ENCODE peak calls at places on chromosomes 12 and 14, in eight cellular contexts. D, I, R, Q, O, U, T and B are unnamed samples. For H3K36me3, the result is how much of the 10 kb centered on the place peaks cover.

GRCh38 chr14:23154876-23155587 is 28.4 kb downstream of the SLC7A8 start:
- DNase-seq in D (no peak), I (peak), R (peak), Q (peak), O (peak), U (no peak), T (peak), B (peak)

GRCh38 chr12:44848771-44849085 is 27.4 kb downstream of the NELL2 start:
- DNase-seq in D (no peak), I (no peak), R (no peak), Q (no peak), O (no peak), U (no peak), T (no peak), B (no peak)

GRCh38 chr14:102280376-102280962 is 24.5 kb downstream of the MOK start:
- DNase-seq in D (no peak), I (no peak), R (no peak), Q (no peak), O (no peak), U (no peak), T (no peak), B (no peak)

GRCh38 chr14:76412501-76412900 is 36.6 kb downstream of the ESRRB start:
- DNase-seq in D (no peak), I (no peak), R (no peak), Q (no peak), O (no peak), U (no peak), T (no peak), B (no peak)

GRCh38 chr14:79278798-79279644 is 932.3 kb downstream of the DIO2 start:
- DNase-seq in D (peak), I (no peak), R (peak), Q (peak), O (peak), U (peak), T (peak), B (no peak)

GRCh38 chr14:53409974-53410373 is 256.9 kb upstream of the DDHD1 start:
- DNase-seq in D (no peak), I (no peak), R (no peak), Q (no peak), O (no peak), U (no peak), T (no peak), B (no peak)

GRCh38 chr14:51520087-51520486 is 131.6 kb upstream of the FRMD6 start:
- DNase-seq in D (no peak), I (no peak), R (no peak), Q (no peak), O (no peak), U (no peak), T (no peak), B (no peak)

GRCh38 chr14:75980856-75981255 is 939 bp downstream of the TGFB3 start:
- DNase-seq in D (peak), I (no peak), R (peak), Q (no peak), O (peak), U (no peak), T (no peak), B (no peak)

GRCh38 chr14:64541261-64541970 is 875 bp downstream of the HSPA2 start:
- DNase-seq in D (no peak), I (peak), R (no peak), Q (peak), O (no peak), U (peak), T (peak), B (no peak)

GRCh38 chr14:52923902-52924575 is 26.8 kb downstream of the FERMT2 start:
- DNase-seq in D (no peak), I (no peak), R (no peak), Q (no peak), O (no peak), U (no peak), T (peak), B (no peak)

GRCh38 chr12:19150273-19150895 is 20.9 kb downstream of the PLEKHA5 start:
- DNase-seq in D (no peak), I (no peak), R (no peak), Q (no peak), O (no peak), U (no peak), T (no peak), B (no peak)

GRCh38 chr14:65134651-65135579 is 32.6 kb upstream of the MAX start:
- DNase-seq in D (no peak), I (peak), R (no peak), Q (peak), O (no peak), U (no peak), T (no peak), B (no peak)

GRCh38 chr14:52355526-52355925 is 41.4 kb downstream of the PTGER2 start:
- DNase-seq in D (no peak), I (no peak), R (no peak), Q (no peak), O (no peak), U (no peak), T (no peak), B (no peak)

GRCh38 chr12:117538032-117538690 is 176.7 kb upstream of the NOS1 start:
- DNase-seq in D (no peak), I (no peak), R (no peak), Q (no peak), O (no peak), U (no peak), T (no peak), B (no peak)

GRCh38 chr12:80040075-80040738 is 59.1 kb upstream of the OTOGL start:
- DNase-seq in D (no peak), I (no peak), R (no peak), Q (no peak), O (no peak), U (no peak), T (no peak), B (no peak)

GRCh38 chr12:44433647-44434046 is 442.5 kb downstream of the NELL2 start:
- DNase-seq in D (no peak), I (no peak), R (no peak), Q (no peak), O (no peak), U (no peak), T (no peak), B (no peak)

GRCh38 chr12:2053675-2054070 is 886 bp downstream of the CACNA1C start:
- DNase-seq in D (peak), I (no peak), R (no peak), Q (no peak), O (no peak), U (peak), T (peak), B (no peak)

GRCh38 chr12:67442347-67442841 is 173.2 kb downstream of the CAND1 start:
- DNase-seq in D (peak), I (no peak), R (no peak), Q (peak), O (no peak), U (no peak), T (no peak), B (no peak)

GRCh38 chr14:49420201-49420600 is 166.0 kb downstream of the RPS29 start:
- DNase-seq in D (no peak), I (no peak), R (no peak), Q (no peak), O (no peak), U (no peak), T (no peak), B (no peak)

GRCh38 chr14:49428076-49428475 is 158.1 kb downstream of the RPS29 start:
- DNase-seq in D (no peak), I (no peak), R (no peak), Q (no peak), O (no peak), U (no peak), T (no peak), B (no peak)

GRCh38 chr14:49418789-49419188 is 167.4 kb downstream of the RPS29 start:
- DNase-seq in D (no peak), I (no peak), R (no peak), Q (no peak), O (no peak), U (no peak), T (no peak), B (no peak)

GRCh38 chr14:49427117-49427516 is 159.1 kb downstream of the RPS29 start:
- DNase-seq in D (no peak), I (no peak), R (no peak), Q (no peak), O (no peak), U (no peak), T (no peak), B (no peak)

DNA sequence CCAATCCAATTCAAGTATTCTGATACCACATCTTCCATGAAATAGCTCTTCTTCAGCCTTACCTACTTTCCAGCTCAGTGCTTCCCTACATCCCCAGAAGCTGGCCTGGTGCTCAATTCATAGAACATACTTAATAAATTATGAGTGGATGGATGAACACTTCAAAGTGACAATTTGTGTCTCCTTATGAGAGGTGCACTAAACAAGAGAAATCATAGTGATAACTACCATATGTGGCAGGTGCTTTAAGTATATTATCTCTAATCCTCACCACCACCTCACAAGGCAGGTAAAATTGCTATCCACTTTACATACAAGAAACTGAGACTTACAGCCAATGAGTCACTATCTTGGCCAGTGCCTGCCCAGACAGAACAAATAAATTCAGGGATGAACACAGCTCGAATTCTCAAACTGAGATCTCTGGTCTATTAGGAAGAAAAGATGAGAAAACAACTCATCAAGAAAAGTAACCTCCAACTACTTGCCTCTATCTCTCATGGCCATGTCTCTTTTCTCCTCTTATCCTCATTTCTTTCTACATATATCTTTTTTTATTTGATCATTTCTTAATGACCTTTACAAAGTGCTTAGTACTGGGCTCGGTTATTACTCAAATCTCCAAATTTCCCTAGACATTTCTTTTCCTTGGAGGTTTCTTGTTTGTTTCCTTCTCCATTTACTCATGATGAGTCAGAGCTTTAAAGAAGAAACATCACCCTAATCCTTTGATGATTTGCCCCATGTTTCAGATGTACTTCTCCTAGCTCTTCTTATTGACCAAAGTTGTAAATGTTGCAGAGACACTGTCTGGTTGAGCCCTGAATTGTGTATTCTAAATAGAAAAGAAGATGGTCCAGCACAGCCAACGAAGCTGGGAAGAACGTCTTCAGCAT is 161.5 kb downstream of the RPS29 start:
- DNase-seq in D (no peak), I (no peak), R (no peak), Q (no peak), O (no peak), U (no peak), T (no peak), B (no peak)
- H3K36me3 ChIP-seq in D (under half), I (under half), R (under half), Q (under half), O (under half), U (under half), T (under half), B (under half)

GRCh38 chr12:124115976-124116690 is 143.1 kb downstream of the ZNF664 start:
- DNase-seq in D (no peak), I (peak), R (no peak), Q (no peak), O (no peak), U (no peak), T (peak), B (no peak)

GRCh38 chr12:124111006-124111405 is 138.0 kb downstream of the ZNF664 start:
- DNase-seq in D (no peak), I (no peak), R (no peak), Q (no peak), O (no peak), U (no peak), T (no peak), B (no peak)

GRCh38 chr12:124110372-124110883 is 137.4 kb downstream of the ZNF664 start:
- DNase-seq in D (no peak), I (no peak), R (no peak), Q (no peak), O (no peak), U (no peak), T (no peak), B (no peak)

GRCh38 chr12:124114316-124114715 is 141.3 kb downstream of the ZNF664 start:
- DNase-seq in D (no peak), I (peak), R (no peak), Q (no peak), O (no peak), U (no peak), T (no peak), B (no peak)

GRCh38 chr12:124115496-124115895 is 142.5 kb downstream of the ZNF664 start:
- DNase-seq in D (no peak), I (peak), R (no peak), Q (no peak), O (no peak), U (peak), T (no peak), B (no peak)
- TF ChIP-seq POLR2AphosphoS5 in D (no peak), I (no peak), R (no peak), Q (no peak), O (no peak), U (no peak), T (no peak), B (no peak)

GRCh38 chr12:684416-684815 is 21.2 kb upstream of the NINJ2 start:
- DNase-seq in D (no peak), I (no peak), R (no peak), Q (no peak), O (no peak), U (no peak), T (no peak), B (no peak)
- H3K36me3 ChIP-seq in D (under half), I (under half), R (under half), Q (under half), O (under half), U (under half), T (under half), B (under half)

GRCh38 chr12:52903285-52903854 is 1.5 kb downstream of the KRT8 start:
- DNase-seq in D (peak), I (no peak), R (peak), Q (peak), O (peak), U (peak), T (peak), B (no peak)
- TF ChIP-seq POLR2AphosphoS5 in D (no peak), I (no peak), R (no peak), Q (peak), O (no peak), U (no peak), T (no peak), B (no peak)

GRCh38 chr12:69262264-69262974 is 23.1 kb downstream of the CPSF6 start:
- DNase-seq in D (no peak), I (no peak), R (no peak), Q (no peak), O (no peak), U (no peak), T (no peak), B (no peak)
- H3K36me3 ChIP-seq in D (half or more), I (half or more), R (half or more), Q (under half), O (under half), U (under half), T (half or more), B (half or more)